ENCODE peak calls at places on chromosomes 4 and X, in nine cellular contexts. H is pancreas, B is tibial artery, D is ovary, W is uterus, J is heart right ventricle, I is HCT116, P is astrocyte, A is upper lobe of right lung. N is an unnamed sample.

GRCh38 chr4:163395758-163396157 is 52.1 kb downstream of the NPY5R start:
- DNase-seq in H (no peak), B (no peak), D (no peak), W (no peak), J (no peak), I (no peak), P (no peak), A (no peak), N (no peak)

GRCh38 chr4:53098681-53099121 is 236.6 kb downstream of the RASL11B start:
- DNase-seq in H (no peak), B (no peak), D (no peak), W (no peak), J (no peak), I (no peak), P (peak), A (no peak), N (no peak)

GRCh38 chrX:40169193-40170086 is 71.7 kb upstream of the BCOR start:
- DNase-seq in H (peak), B (peak), D (peak), W (peak), J (no peak), I (peak), P (peak), A (peak), N (no peak)

GRCh38 chrX:123753656-123754350 is 21.0 kb upstream of the THOC2 start:
- DNase-seq in H (no peak), B (no peak), D (no peak), W (no peak), J (no peak), I (no peak), P (no peak), A (no peak), N (no peak)

GRCh38 chr4:96936886-96937285 is 1097.0 kb downstream of the PDHA2 start:
- DNase-seq in H (no peak), B (no peak), D (no peak), W (no peak), J (no peak), I (no peak), P (no peak), A (no peak), N (no peak)

GRCh38 chrX:152902502-152902820 is 4.6 kb downstream of the ZNF185 start:
- DNase-seq in H (no peak), B (no peak), D (no peak), W (no peak), J (no peak), I (no peak), P (no peak), A (no peak), N (no peak)

GRCh38 chr4:74217365-74217764 is 59.4 kb downstream of the MTHFD2L start:
- DNase-seq in H (no peak), B (no peak), D (no peak), W (no peak), J (no peak), I (no peak), P (peak), A (no peak), N (no peak)

GRCh38 chrX:121161501-121161933 is 114.1 kb downstream of the GLUD2 start:
- DNase-seq in H (no peak), B (no peak), D (no peak), W (no peak), J (no peak), I (no peak), P (no peak), A (no peak), N (no peak)

GRCh38 chr4:111404673-111405072 is 740.6 kb upstream of the FAM241A start:
- DNase-seq in H (no peak), B (no peak), D (no peak), W (no peak), J (no peak), I (no peak), P (no peak), A (no peak), N (no peak)

GRCh38 chr4:58766763-58767162 is 1656.6 kb upstream of the IGFBP7 start:
- DNase-seq in H (no peak), B (no peak), D (no peak), W (no peak), J (no peak), I (no peak), P (no peak), A (no peak), N (no peak)

GRCh38 chr4:90080116-90080515 is 47.1 kb upstream of the CCSER1 start:
- DNase-seq in H (no peak), B (no peak), D (no peak), W (no peak), J (no peak), I (no peak), P (no peak), A (no peak), N (no peak)

DNA sequence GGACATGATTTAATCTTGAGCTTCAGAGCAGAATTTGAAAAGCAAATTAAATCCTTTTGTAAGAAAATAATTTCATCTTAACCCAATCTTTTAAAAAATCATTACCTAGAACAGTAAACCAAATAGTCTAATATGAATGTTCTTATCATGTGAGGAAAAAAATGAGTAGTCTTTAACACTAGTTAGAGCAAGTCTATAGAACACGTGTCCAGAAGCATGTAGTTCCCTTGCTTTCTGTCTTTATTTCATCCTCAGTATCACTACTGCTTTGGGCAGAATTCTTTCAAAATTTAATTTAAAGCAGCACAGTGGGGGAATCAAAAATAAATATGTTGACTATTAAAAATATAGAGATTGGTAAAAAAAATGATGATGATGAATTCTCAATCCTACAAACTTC is 2.1 kb downstream of the RBM47 start:
- DNase-seq in H (no peak), B (no peak), D (no peak), W (no peak), J (no peak), I (no peak), P (no peak), A (no peak), N (no peak)
- H3K4me3 ChIP-seq in H (peak), B (no peak), D (no peak), W (no peak), J (no peak), I (no peak), P (no peak), A (peak), N (peak)

GRCh38 chr4:148161601-148162000 is 280.6 kb downstream of the NR3C2 start:
- DNase-seq in H (no peak), B (no peak), D (no peak), W (no peak), J (no peak), I (no peak), P (no peak), A (no peak), N (no peak)

GRCh38 chr4:148162554-148162953 is 279.7 kb downstream of the NR3C2 start:
- DNase-seq in H (no peak), B (no peak), D (no peak), W (no peak), J (no peak), I (no peak), P (no peak), A (no peak), N (no peak)

GRCh38 chr4:148164529-148164928 is 277.7 kb downstream of the NR3C2 start:
- DNase-seq in H (no peak), B (no peak), D (no peak), W (no peak), J (no peak), I (no peak), P (no peak), A (no peak), N (no peak)

GRCh38 chr4:148163011-148163410 is 279.2 kb downstream of the NR3C2 start:
- DNase-seq in H (no peak), B (no peak), D (no peak), W (no peak), J (no peak), I (no peak), P (no peak), A (no peak), N (no peak)

GRCh38 chr4:148166132-148166531 is 276.1 kb downstream of the NR3C2 start:
- DNase-seq in H (no peak), B (no peak), D (no peak), W (no peak), J (no peak), I (no peak), P (no peak), A (no peak), N (no peak)
- H3K27ac ChIP-seq in H (no peak), B (peak), D (no peak), W (no peak), J (no peak), I (no peak), P (no peak), A (peak), N (no peak)

GRCh38 chrX:38570396-38570795 is 9.1 kb downstream of the TSPAN7 start:
- DNase-seq in H (no peak), B (no peak), D (no peak), W (no peak), J (no peak), I (no peak), P (no peak), A (no peak), N (no peak)
- H3K4me3 ChIP-seq in H (no peak), B (no peak), D (no peak), W (no peak), J (no peak), I (no peak), P (no peak), A (no peak), N (no peak)

DNA sequence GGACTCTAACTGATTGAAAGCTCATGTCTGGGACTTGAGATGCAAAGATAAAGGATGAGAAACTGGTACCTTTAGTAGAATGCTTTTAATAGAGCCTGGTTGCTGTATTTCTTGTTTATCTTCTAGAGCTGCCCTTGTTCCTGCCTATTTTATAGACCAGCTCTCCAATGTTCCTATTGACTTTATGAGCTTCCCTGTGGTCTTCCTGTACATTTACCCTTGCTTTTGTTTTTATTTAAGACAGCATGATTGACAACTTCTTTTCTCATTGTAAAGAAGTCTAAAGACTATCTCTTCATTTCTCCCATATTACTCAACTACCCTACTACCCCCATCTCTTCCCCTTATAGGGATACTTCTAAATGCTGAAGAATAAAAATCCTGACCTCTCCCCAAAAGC is 174.7 kb downstream of the UGT8 start:
- DNase-seq in H (no peak), B (no peak), D (no peak), W (no peak), J (no peak), I (no peak), P (no peak), A (no peak), N (no peak)
- H3K27ac ChIP-seq in H (no peak), B (no peak), D (no peak), W (no peak), J (no peak), I (no peak), P (no peak), A (no peak), N (no peak)

DNA sequence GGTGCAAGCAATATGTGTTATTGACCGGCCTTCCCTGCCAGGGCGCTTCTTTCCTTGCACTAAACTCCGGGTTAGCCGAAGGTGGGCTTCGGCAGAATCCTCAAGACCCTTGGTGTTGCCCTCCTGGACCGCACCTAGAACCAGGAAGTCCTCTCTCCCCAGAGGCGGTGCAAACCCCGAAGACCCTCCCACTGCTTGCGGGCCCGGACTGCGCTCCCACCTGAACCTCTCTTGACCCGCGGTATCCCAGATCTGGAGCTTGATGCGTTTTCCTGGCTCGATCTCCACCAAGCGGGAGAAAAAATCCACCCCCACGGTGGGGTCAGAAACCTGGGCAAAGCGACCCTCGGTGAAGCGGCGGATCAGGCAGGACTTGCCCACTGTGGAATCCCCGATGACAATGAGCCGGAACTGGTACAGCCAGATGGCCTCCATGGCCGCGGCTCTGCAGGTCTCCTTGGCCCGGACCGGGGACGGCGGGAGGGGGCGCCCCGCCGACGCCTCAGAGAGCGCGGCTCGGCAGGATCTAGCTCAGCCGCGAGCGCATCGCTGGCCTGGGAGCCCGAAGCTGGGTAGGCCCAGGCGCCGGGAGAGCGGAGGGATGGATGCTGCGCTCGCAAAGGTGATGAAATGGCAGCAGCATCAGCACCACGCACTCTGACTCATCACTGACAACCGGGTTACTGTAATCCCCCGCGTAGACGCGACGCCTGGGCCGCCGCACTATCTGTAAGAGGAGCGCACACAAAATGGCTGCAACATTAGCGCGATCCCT is at the start of gene RAB39B:
- DNase-seq in H (peak), B (peak), D (peak), W (peak), J (peak), I (no peak), P (peak), A (peak), N (peak)
- H3K4me3 ChIP-seq in H (peak), B (peak), D (no peak), W (peak), J (peak), I (no peak), P (no peak), A (peak), N (peak)

GRCh38 chr4:185134176-185134869 is 8.7 kb upstream of the SLC25A4 start:
- DNase-seq in H (no peak), B (no peak), D (no peak), W (no peak), J (no peak), I (peak), P (peak), A (no peak), N (no peak)
- H3K27ac ChIP-seq in H (no peak), B (no peak), D (no peak), W (no peak), J (no peak), I (no peak), P (no peak), A (no peak), N (no peak)

DNA sequence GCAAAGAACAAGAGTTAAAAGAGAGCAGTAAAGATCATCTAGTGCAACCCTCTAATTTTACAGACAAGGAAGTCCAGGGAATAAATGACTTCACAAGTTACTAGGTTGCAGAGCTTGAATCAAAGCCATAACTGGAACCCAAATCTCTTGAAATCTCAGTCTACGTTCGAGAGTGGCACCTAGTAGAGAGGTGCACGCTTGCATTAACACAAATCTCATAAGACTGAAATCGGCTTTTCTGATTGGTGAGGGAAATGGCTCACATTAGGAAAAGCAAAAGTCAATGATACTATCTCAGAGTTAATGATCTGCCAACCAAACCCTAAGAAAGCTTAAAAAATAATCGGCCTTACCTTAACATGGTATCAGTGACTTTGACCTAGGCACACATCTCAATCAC is 43.0 kb downstream of the FAT1 start:
- DNase-seq in H (no peak), B (no peak), D (no peak), W (no peak), J (no peak), I (no peak), P (no peak), A (no peak), N (no peak)
- H3K4me3 ChIP-seq in H (no peak), B (no peak), D (no peak), W (no peak), J (no peak), I (no peak), P (no peak), A (no peak), N (no peak)

DNA sequence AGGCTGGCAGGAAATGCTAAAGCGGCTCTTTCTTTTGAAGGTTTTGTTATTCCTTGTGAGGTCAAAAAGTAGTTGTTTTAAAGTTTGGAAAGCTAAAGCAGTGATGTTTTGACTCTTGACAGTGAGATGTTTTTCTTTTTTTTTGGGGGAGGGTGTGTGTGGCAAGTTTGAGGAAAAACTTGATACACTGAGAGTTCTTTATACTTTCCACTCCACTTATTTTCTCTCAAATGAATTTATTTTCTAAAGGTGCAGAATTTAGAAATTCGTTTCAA is 22.7 kb downstream of the PLS3 start:
- DNase-seq in H (no peak), B (no peak), D (no peak), W (no peak), J (no peak), I (no peak), P (no peak), A (no peak), N (no peak)
- H3K27ac ChIP-seq in H (no peak), B (peak), D (no peak), W (peak), J (peak), I (no peak), P (peak), A (no peak), N (peak)